ENCODE peak calls at places on chromosome 3, in nine cellular contexts. M is glutamatergic neuron, L is GM23248, O is T-cell, E is OCI-M1, Z is ovary, N is NCI-H1092, Y is COLO829, D is skeletal muscle cell. B is an unnamed sample.

GRCh38 chr3:128922804-128923459 is 43.5 kb downstream of the ACAD9 start:
- DNase-seq in M (no peak), O (peak; percentile 66), L (no peak), N (no peak), D (no peak), Z (no peak), E (no peak), Y (no peak), B (no peak)

GRCh38 chr3:27594096-27594690 is 110.0 kb upstream of the SLC4A7 start:
- DNase-seq in D (no peak), M (no peak), E (no peak), L (peak; percentile 24), Z (no peak), O (no peak), N (no peak), Y (peak; percentile 40), B (no peak)

GRCh38 chr3:111210003-111210699 is 138.5 kb downstream of the NECTIN3 start:
- DNase-seq in N (no peak), Z (no peak), D (peak; percentile 36), Y (no peak), E (peak; percentile 6), M (no peak), O (no peak), L (peak; percentile 67), B (peak; percentile 85)

GRCh38 chr3:16297991-16298885 is 33.2 kb downstream of the OXNAD1 start:
- DNase-seq in M (no peak), L (no peak), Y (no peak), D (no peak), N (no peak), O (no peak), E (no peak), Z (no peak), B (no peak)

GRCh38 chr3:71658131-71658530 is 67.1 kb downstream of the EIF4E3 start:
- DNase-seq in E (no peak), Z (peak; percentile 82), Y (peak; percentile 46), M (no peak), O (no peak), D (no peak), N (peak; percentile 63), L (peak; percentile 9), B (peak; percentile 8)

GRCh38 chr3:40930131-40930538 is 269.2 kb upstream of the CTNNB1 start:
- DNase-seq in O (peak; percentile 13), L (no peak), D (no peak), Z (no peak), M (no peak), E (peak; percentile 87), N (no peak), Y (no peak), B (no peak)

GRCh38 chr3:39275052-39275451 is 4.8 kb downstream of the CX3CR1 start:
- DNase-seq in Z (no peak), D (no peak), N (no peak), Y (no peak), E (no peak), M (no peak), O (no peak), L (no peak), B (no peak)

GRCh38 chr3:61589856-61590255 is 28.5 kb downstream of the PTPRG start:
- DNase-seq in Z (no peak), Y (no peak), D (no peak), L (peak; percentile 86), O (no peak), E (no peak), N (no peak), M (no peak), B (peak; percentile 70)

GRCh38 chr3:182410051-182410450 is 383.3 kb upstream of the ATP11B start:
- DNase-seq in E (no peak), N (no peak), Z (no peak), Y (no peak), O (no peak), M (no peak), L (no peak), D (no peak), B (no peak)

GRCh38 chr3:106214641-106215040 is 345.8 kb upstream of the CBLB start:
- DNase-seq in L (no peak), Y (no peak), N (no peak), M (no peak), Z (no peak), O (no peak), D (no peak), E (no peak), B (no peak)

GRCh38 chr3:134482622-134483021 is 3.2 kb downstream of the ANAPC13 start:
- DNase-seq in L (no peak), M (no peak), Y (no peak), N (no peak), Z (no peak), E (no peak), O (no peak), D (no peak), B (no peak)

GRCh38 chr3:189862385-189863023 is 231.3 kb downstream of the TP63 start:
- DNase-seq in M (no peak), O (no peak), L (peak; percentile 61), N (no peak), D (peak; percentile 66), Y (no peak), Z (no peak), E (peak; percentile 20), B (peak; percentile 83)

GRCh38 chr3:82384176-82384575 is 622.7 kb upstream of the GBE1 start:
- DNase-seq in E (peak; percentile 9), D (no peak), Y (no peak), M (no peak), L (no peak), O (no peak), N (no peak), Z (no peak), B (no peak)

GRCh38 chr3:126753191-126754160 is 49.4 kb downstream of the CHCHD6 start:
- DNase-seq in Y (no peak), O (no peak), E (no peak), Z (no peak), N (no peak), M (no peak), L (peak; percentile 88), D (no peak), B (peak; percentile 77)

GRCh38 chr3:129187857-129188256 is 4.2 kb upstream of the CNBP start:
- DNase-seq in N (no peak), D (no peak), E (no peak), O (no peak), L (no peak), M (no peak), Z (no peak), Y (no peak), B (no peak)

GRCh38 chr3:24682141-24682547 is 187.5 kb upstream of the THRB start:
- DNase-seq in L (peak; percentile 93), O (no peak), D (peak; percentile 33), Y (no peak), N (no peak), E (no peak), Z (no peak), M (no peak), B (peak; percentile 98)

GRCh38 chr3:100097919-100098896 is 16.1 kb downstream of the FILIP1L start:
- DNase-seq in M (no peak), L (no peak), O (no peak), Y (no peak), N (no peak), D (no peak), E (no peak), Z (peak; percentile 33), B (no peak)

GRCh38 chr3:40387001-40387894 is at the start of gene ENTPD3:
- DNase-seq in E (no peak), M (peak; percentile 55), D (no peak), L (peak; percentile 60), Z (no peak), N (peak; percentile 4), O (peak; percentile 40), Y (no peak), B (no peak)

GRCh38 chr3:12440927-12441326 is 43.4 kb upstream of the TSEN2 start:
- DNase-seq in N (peak; percentile 9), O (no peak), Y (no peak), L (peak; percentile 20), M (peak; percentile 85), E (no peak), Z (peak; percentile 80), D (peak; percentile 88), B (peak; percentile 31)